ENCODE peak calls at places on chromosomes 2 and 18, in five cellular contexts. Y, C, Q, I and K are unnamed samples.

GRCh38 chr2:236264256-236264655 is at the start of gene ASB18:
- ATAC-seq in Q (no peak), Y (no peak), C (no peak), I (peak; percentile 85), K (no peak)

GRCh38 chr2:238921259-238921658 is 73.4 kb downstream of the TWIST2 start:
- ATAC-seq in I (no peak), Q (no peak), C (no peak), Y (no peak), K (no peak)

GRCh38 chr2:88680266-88680902 is 11.1 kb upstream of the RPIA start:
- ATAC-seq in C (no peak), Y (no peak), I (no peak), Q (no peak), K (no peak)

GRCh38 chr2:203706403-203706802 is at the start of gene CD28:
- ATAC-seq in Q (no peak), Y (peak; percentile 76), I (peak; percentile 43), C (no peak), K (peak; percentile 20)

GRCh38 chr2:96906719-96907404 is 37.0 kb upstream of the SEMA4C start:
- ATAC-seq in I (peak; percentile 48), C (no peak), Q (no peak), Y (no peak), K (no peak)

GRCh38 chr2:71578665-71579371 is 125.5 kb downstream of the DYSF start:
- ATAC-seq in Q (no peak), Y (no peak), I (peak; percentile 82), C (no peak), K (no peak)

GRCh38 chr2:29611261-29611660 is 310.1 kb downstream of the ALK start:
- ATAC-seq in C (no peak), Y (no peak), I (no peak), Q (no peak), K (no peak)

GRCh38 chr2:237300755-237301154 is 113.2 kb downstream of the COL6A3 start:
- ATAC-seq in I (peak; percentile 18), Y (no peak), C (no peak), Q (no peak), K (no peak)

GRCh38 chr2:176281267-176281666 is 12.0 kb downstream of the MTX2 start:
- ATAC-seq in Y (peak; percentile 73), C (no peak), I (no peak), Q (no peak), K (peak; percentile 31)

GRCh38 chr2:146817613-146818012 is 1027.2 kb upstream of the ACVR2A start:
- ATAC-seq in C (no peak), I (no peak), Y (no peak), Q (no peak), K (peak; percentile 93)

GRCh38 chr2:100660851-100661584 is 98.2 kb downstream of the PDCL3 start:
- ATAC-seq in Q (no peak), C (no peak), Y (no peak), I (no peak), K (no peak)

GRCh38 chr2:152477347-152478092 is 142.5 kb downstream of the FMNL2 start:
- ATAC-seq in Q (no peak), Y (no peak), I (no peak), C (no peak), K (peak; percentile 73)

GRCh38 chr2:197306691-197307030 is 3.9 kb downstream of the ANKRD44 start:
- ATAC-seq in Q (no peak), I (peak; percentile 42), Y (no peak), C (no peak), K (no peak)

GRCh38 chr2:227464356-227464755 is 7.6 kb upstream of the AGFG1 start:
- ATAC-seq in C (no peak), Q (no peak), I (no peak), Y (peak; percentile 12), K (no peak)

GRCh38 chr18:68172842-68173549 is 541.9 kb downstream of the TMX3 start:
- ATAC-seq in Y (no peak), Q (no peak), C (no peak), I (no peak), K (no peak)

GRCh38 chr2:67706082-67706481 is 308.9 kb downstream of the ETAA1 start:
- ATAC-seq in I (no peak), Q (no peak), Y (no peak), C (no peak), K (no peak)

GRCh38 chr2:84879595-84880394 is 1.1 kb downstream of the TRABD2A start:
- ATAC-seq in Q (peak; percentile 17), C (no peak), Y (no peak), I (no peak), K (peak; percentile 28)

GRCh38 chr18:35777042-35777441 is 195.4 kb upstream of the RMP24 start:
- ATAC-seq in Y (no peak), I (no peak), C (no peak), Q (peak; percentile 45), K (no peak)

GRCh38 chr2:183091318-183091953 is 12.9 kb downstream of the DUSP19 start:
- ATAC-seq in Q (no peak), C (no peak), Y (no peak), I (no peak), K (no peak)

GRCh38 chr2:71747573-71747972 is 294.2 kb downstream of the DYSF start:
- ATAC-seq in Y (no peak), I (no peak), Q (no peak), C (no peak), K (peak; percentile 74)

GRCh38 chr2:101026923-101027469 is 24.9 kb downstream of the RPL31 start:
- ATAC-seq in Q (no peak), C (peak; percentile 21), I (no peak), Y (no peak), K (no peak)